ENCODE peak calls at places on chromosomes 13 and 19, in five cellular contexts. C, Z, L, H and D are unnamed samples.

GRCh38 chr19:7109678-7110289 is 40.3 kb downstream of the ZNF557 start:
- DNase-seq in H (no peak), C (peak; percentile 29), L (no peak), Z (peak; percentile 56), D (peak; percentile 33)

GRCh38 chr19:17794731-17795494 is at the start of gene B3GNT3:
- DNase-seq in L (no peak), Z (peak; percentile 82), H (peak; percentile 79), C (no peak), D (peak; percentile 75)

GRCh38 chr19:46623915-46624502 is 880 bp downstream of the PTGIR start:
- DNase-seq in C (no peak), L (no peak), H (no peak), Z (no peak), D (no peak)

GRCh38 chr19:4059493-4059880 is 7.2 kb downstream of the ZBTB7A start:
- DNase-seq in L (no peak), H (no peak), C (no peak), Z (no peak), D (no peak)

GRCh38 chr13:99002191-99002710 is 24.4 kb upstream of the DOCK9 start:
- DNase-seq in H (no peak), C (no peak), Z (no peak), L (no peak), D (no peak)

GRCh38 chr13:45916859-45917418 is 65.4 kb upstream of the SIAH3 start:
- DNase-seq in H (no peak), L (no peak), Z (no peak), C (no peak), D (no peak)

GRCh38 chr19:8208119-8208709 is 956 bp upstream of the CERS4 start:
- DNase-seq in H (peak; percentile 54), L (no peak), Z (peak; percentile 76), C (no peak), D (peak; percentile 47)

GRCh38 chr19:3723883-3724282 is 15.7 kb downstream of the TJP3 start:
- DNase-seq in H (no peak), Z (no peak), L (no peak), C (no peak), D (no peak)

GRCh38 chr19:48638831-48639381 is 1.7 kb upstream of the DBP start:
- DNase-seq in L (no peak), H (no peak), Z (peak; percentile 90), C (no peak), D (peak; percentile 68)

GRCh38 chr19:48872884-48873475 is 759 bp downstream of the PPP1R15A start:
- DNase-seq in C (peak; percentile 94), H (peak; percentile 93), Z (peak; percentile 85), L (peak; percentile 73), D (peak; percentile 77)